ENCODE peak calls at places on chromosomes 1 and 21, in five cellular contexts. One of them, this sample, is unnamed.

GRCh38 chr1:32358435-32358834 is 3.9 kb downstream of the FAM229A start:
- DNase-seq in activated CD4-positive, alpha-beta T cell treated with anti-CD3 and anti-CD28 coated beads for 24 hours: no peak
- DNase-seq in brain microvascular endothelial cell: no peak
- DNase-seq in T-helper 9 cell: no peak
- DNase-seq in NCI-H460: no peak
- DNase-seq in this sample: no peak

GRCh38 chr1:116983112-116983511 is 18.4 kb upstream of the CD101 start:
- DNase-seq in activated CD4-positive, alpha-beta T cell treated with anti-CD3 and anti-CD28 coated beads for 24 hours: no peak
- DNase-seq in brain microvascular endothelial cell: no peak
- DNase-seq in T-helper 9 cell: no peak
- DNase-seq in NCI-H460: no peak
- DNase-seq in this sample: no peak

GRCh38 chr1:86992790-86993189 is 78.4 kb downstream of the HS2ST1 start:
- DNase-seq in activated CD4-positive, alpha-beta T cell treated with anti-CD3 and anti-CD28 coated beads for 24 hours: no peak
- DNase-seq in brain microvascular endothelial cell: no peak
- DNase-seq in T-helper 9 cell: no peak
- DNase-seq in NCI-H460: no peak
- DNase-seq in this sample: no peak

GRCh38 chr1:94014635-94015488 is 105.6 kb upstream of the GCLM start:
- DNase-seq in activated CD4-positive, alpha-beta T cell treated with anti-CD3 and anti-CD28 coated beads for 24 hours: no peak
- DNase-seq in brain microvascular endothelial cell: no peak
- DNase-seq in T-helper 9 cell: no peak
- DNase-seq in NCI-H460: peak
- DNase-seq in this sample: no peak

GRCh38 chr1:226109829-226110248 is 47.3 kb downstream of the H3-3A start:
- DNase-seq in activated CD4-positive, alpha-beta T cell treated with anti-CD3 and anti-CD28 coated beads for 24 hours: peak
- DNase-seq in brain microvascular endothelial cell: peak
- DNase-seq in T-helper 9 cell: peak
- DNase-seq in NCI-H460: peak
- DNase-seq in this sample: peak

GRCh38 chr21:14836950-14837349 is 227.8 kb downstream of the NRIP1 start:
- DNase-seq in activated CD4-positive, alpha-beta T cell treated with anti-CD3 and anti-CD28 coated beads for 24 hours: no peak
- DNase-seq in brain microvascular endothelial cell: no peak
- DNase-seq in T-helper 9 cell: no peak
- DNase-seq in NCI-H460: peak
- DNase-seq in this sample: no peak

GRCh38 chr1:177932123-177932522 is 37.7 kb downstream of the SEC16B start:
- DNase-seq in activated CD4-positive, alpha-beta T cell treated with anti-CD3 and anti-CD28 coated beads for 24 hours: no peak
- DNase-seq in brain microvascular endothelial cell: no peak
- DNase-seq in T-helper 9 cell: no peak
- DNase-seq in NCI-H460: no peak
- DNase-seq in this sample: no peak

GRCh38 chr1:14765773-14766172 is 167.3 kb downstream of the KAZN start:
- DNase-seq in activated CD4-positive, alpha-beta T cell treated with anti-CD3 and anti-CD28 coated beads for 24 hours: no peak
- DNase-seq in brain microvascular endothelial cell: no peak
- DNase-seq in T-helper 9 cell: no peak
- DNase-seq in NCI-H460: no peak
- DNase-seq in this sample: no peak

GRCh38 chr1:64539808-64540207 is 69.9 kb downstream of the CACHD1 start:
- DNase-seq in activated CD4-positive, alpha-beta T cell treated with anti-CD3 and anti-CD28 coated beads for 24 hours: no peak
- DNase-seq in brain microvascular endothelial cell: peak
- DNase-seq in T-helper 9 cell: no peak
- DNase-seq in NCI-H460: no peak
- DNase-seq in this sample: no peak

GRCh38 chr1:86380257-86380861 is 15.8 kb downstream of the ODF2L start:
- DNase-seq in activated CD4-positive, alpha-beta T cell treated with anti-CD3 and anti-CD28 coated beads for 24 hours: no peak
- DNase-seq in brain microvascular endothelial cell: peak
- DNase-seq in T-helper 9 cell: no peak
- DNase-seq in NCI-H460: peak
- DNase-seq in this sample: peak

GRCh38 chr1:25245809-25246599 is 1.2 kb downstream of the RSRP1 start:
- DNase-seq in activated CD4-positive, alpha-beta T cell treated with anti-CD3 and anti-CD28 coated beads for 24 hours: no peak
- DNase-seq in brain microvascular endothelial cell: no peak
- DNase-seq in T-helper 9 cell: no peak
- DNase-seq in NCI-H460: no peak
- DNase-seq in this sample: peak

GRCh38 chr1:10360045-10360444 is 38.8 kb upstream of the PGD start:
- DNase-seq in activated CD4-positive, alpha-beta T cell treated with anti-CD3 and anti-CD28 coated beads for 24 hours: no peak
- DNase-seq in brain microvascular endothelial cell: no peak
- DNase-seq in T-helper 9 cell: no peak
- DNase-seq in NCI-H460: no peak
- DNase-seq in this sample: no peak

GRCh38 chr21:27713159-27714109 is 746.5 kb upstream of the ADAMTS5 start:
- DNase-seq in activated CD4-positive, alpha-beta T cell treated with anti-CD3 and anti-CD28 coated beads for 24 hours: no peak
- DNase-seq in brain microvascular endothelial cell: no peak
- DNase-seq in T-helper 9 cell: no peak
- DNase-seq in NCI-H460: no peak
- DNase-seq in this sample: no peak